ENCODE peak calls at places on chromosomes 13 and 19, in six cellular contexts. A is HCT116, L is Panc1, Q is breast epithelium, D is transverse colon, J is upper lobe of left lung. B is an unnamed sample. For H3K4me1, the result is how much of the 10 kb centered on the place peaks cover.

GRCh38 chr13:100040196-100040595 is 48.7 kb upstream of the PCCA start:
- DNase-seq in A (no peak), L (no peak), Q (no peak), D (no peak), J (no peak), B (no peak)

GRCh38 chr19:31348416-31349159 is 648 bp downstream of the TSHZ3 start:
- DNase-seq in A (no peak), L (no peak), Q (no peak), D (no peak), J (no peak), B (no peak)

GRCh38 chr13:21625366-21625765 is 21.4 kb upstream of the MICU2 start:
- DNase-seq in A (peak), L (no peak), Q (no peak), D (peak), J (no peak), B (no peak)

GRCh38 chr19:35903550-35904179 is 1.3 kb downstream of the HCST start:
- DNase-seq in A (no peak), L (no peak), Q (no peak), D (peak), J (peak), B (no peak)

GRCh38 chr13:114043421-114044053 is 69.7 kb upstream of the C13orf46 start:
- DNase-seq in A (no peak), L (no peak), Q (no peak), D (peak), J (peak), B (no peak)

GRCh38 chr19:55172741-55173140 is 6.3 kb upstream of the DNAAF3 start:
- DNase-seq in A (no peak), L (no peak), Q (no peak), D (no peak), J (no peak), B (no peak)

GRCh38 chr19:4369888-4370260 is 26.5 kb downstream of the MPND start:
- DNase-seq in A (no peak), L (no peak), Q (no peak), D (peak), J (peak), B (no peak)

GRCh38 chr13:25598421-25598820 is 226.6 kb downstream of the ATP8A2 start:
- DNase-seq in A (no peak), L (no peak), Q (no peak), D (no peak), J (no peak), B (no peak)

GRCh38 chr13:74450976-74451375 is 316.8 kb upstream of the KLF12 start:
- DNase-seq in A (no peak), L (no peak), Q (no peak), D (no peak), J (no peak), B (no peak)

GRCh38 chr13:112765734-112766133 is 75.9 kb downstream of the ATP11A start:
- DNase-seq in A (no peak), L (no peak), Q (no peak), D (no peak), J (no peak), B (no peak)

GRCh38 chr13:28637714-28638355 is 21.1 kb upstream of the POMP start:
- DNase-seq in A (no peak), L (no peak), Q (no peak), D (no peak), J (no peak), B (no peak)

GRCh38 chr13:49926019-49926418 is 10.1 kb downstream of the SPRYD7 start:
- DNase-seq in A (no peak), L (no peak), Q (no peak), D (no peak), J (no peak), B (no peak)

GRCh38 chr19:32817252-32817912 is 52.2 kb downstream of the SLC7A9 start:
- DNase-seq in A (no peak), L (no peak), Q (no peak), D (peak), J (no peak), B (no peak)

GRCh38 chr19:10762656-10763055 is 44.8 kb downstream of the DNM2 start:
- DNase-seq in A (no peak), L (no peak), Q (no peak), D (peak), J (no peak), B (no peak)

GRCh38 chr19:10104665-10105221 is 1.4 kb upstream of the PPAN start:
- DNase-seq in A (no peak), L (no peak), Q (no peak), D (peak), J (peak), B (peak)

GRCh38 chr13:81762449-81762848 is 1421.5 kb upstream of the SPRY2 start:
- DNase-seq in A (no peak), L (no peak), Q (no peak), D (no peak), J (no peak), B (no peak)

GRCh38 chr13:85521586-85521985 is 277.6 kb downstream of the SLITRK6 start:
- DNase-seq in A (no peak), L (no peak), Q (no peak), D (no peak), J (no peak), B (no peak)

GRCh38 chr13:19864339-19865309 is 1.2 kb upstream of the ZMYM5 start:
- DNase-seq in A (no peak), L (no peak), Q (peak), D (peak), J (peak), B (no peak)

DNA sequence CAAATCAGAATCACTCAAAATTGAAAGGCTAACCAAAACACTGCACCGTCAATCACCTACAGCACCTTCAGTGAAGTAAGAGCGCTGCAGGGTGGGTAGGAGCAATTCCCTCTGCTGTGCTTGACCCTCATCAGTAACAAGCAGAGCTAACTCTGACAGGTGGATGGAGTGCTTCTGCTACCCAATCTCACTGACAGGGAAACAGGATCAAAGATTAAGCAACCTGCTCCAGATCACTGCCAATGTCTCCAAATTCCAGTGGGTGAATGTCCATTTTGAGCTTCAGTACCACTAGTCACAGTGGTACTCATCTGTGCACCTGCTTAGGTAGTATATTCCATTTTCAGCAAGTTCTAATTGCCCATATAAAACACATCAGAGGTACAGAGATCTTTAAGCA is 25.2 kb downstream of the BRD4 start:
- DNase-seq in A (no peak), L (no peak), Q (no peak), D (no peak), J (no peak), B (no peak)
- H3K4me1 ChIP-seq in A (under half), L (under half), Q (under half), D (under half), J (half or more), B (half or more)

GRCh38 chr19:17292301-17293074 is 10.7 kb downstream of the ABHD8 start:
- DNase-seq in A (peak), L (peak), Q (no peak), D (peak), J (peak), B (no peak)
- TF ChIP-seq POLR2AphosphoS5 in A (peak), L (peak), Q (peak), D (no peak), J (no peak), B (peak)

GRCh38 chr19:14117668-14118164 is at the start of gene PRKACA:
- DNase-seq in A (peak), L (peak), Q (peak), D (peak), J (peak), B (no peak)

GRCh38 chr19:14116525-14116917 is 1.0 kb downstream of the PRKACA start:
- DNase-seq in A (no peak), L (no peak), Q (no peak), D (no peak), J (no peak), B (no peak)

GRCh38 chr19:14118165-14119051 is 846 bp upstream of the PRKACA start:
- DNase-seq in A (no peak), L (no peak), Q (peak), D (peak), J (no peak), B (peak)

GRCh38 chr19:14115761-14116160 is 1.8 kb downstream of the PRKACA start:
- DNase-seq in A (no peak), L (no peak), Q (no peak), D (no peak), J (no peak), B (no peak)

DNA sequence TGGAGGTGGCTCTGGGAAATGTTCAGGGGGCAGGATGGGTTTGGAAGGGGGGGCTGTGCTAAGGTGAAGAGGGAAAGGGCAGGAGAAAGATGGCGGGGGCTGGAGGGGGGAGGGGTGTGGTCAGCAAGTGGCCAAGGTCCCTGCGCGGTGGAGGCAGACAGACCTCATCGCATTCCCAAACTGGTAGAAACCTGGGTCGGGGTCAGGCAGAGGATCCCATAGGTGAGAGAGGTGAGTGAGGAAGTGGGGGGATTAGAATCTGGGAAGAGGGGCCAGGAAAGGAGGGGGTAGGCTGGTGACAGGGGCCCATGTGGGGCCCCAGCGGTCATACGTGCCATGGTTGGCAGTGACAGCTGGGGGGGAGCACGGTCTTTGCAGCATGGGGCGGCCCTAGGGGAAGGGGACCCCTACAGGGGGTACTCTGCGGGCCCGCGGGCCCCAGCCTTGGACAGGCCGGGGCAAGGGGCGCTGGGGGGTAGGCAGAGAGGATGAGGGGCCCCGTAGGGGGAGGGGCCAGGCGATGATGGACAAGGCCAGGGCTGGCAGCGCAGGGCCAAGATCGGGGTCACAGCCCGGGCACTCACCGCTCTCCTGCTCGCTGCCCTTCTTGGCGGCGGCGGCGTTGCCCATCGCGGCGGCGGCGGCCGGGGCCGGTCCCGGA is 514 bp downstream of the PRKACA start:
- DNase-seq in A (no peak), L (no peak), Q (no peak), D (no peak), J (no peak), B (no peak)
- H3K4me1 ChIP-seq in A (under half), L (under half), Q (under half), D (under half), J (half or more), B (half or more)

DNA sequence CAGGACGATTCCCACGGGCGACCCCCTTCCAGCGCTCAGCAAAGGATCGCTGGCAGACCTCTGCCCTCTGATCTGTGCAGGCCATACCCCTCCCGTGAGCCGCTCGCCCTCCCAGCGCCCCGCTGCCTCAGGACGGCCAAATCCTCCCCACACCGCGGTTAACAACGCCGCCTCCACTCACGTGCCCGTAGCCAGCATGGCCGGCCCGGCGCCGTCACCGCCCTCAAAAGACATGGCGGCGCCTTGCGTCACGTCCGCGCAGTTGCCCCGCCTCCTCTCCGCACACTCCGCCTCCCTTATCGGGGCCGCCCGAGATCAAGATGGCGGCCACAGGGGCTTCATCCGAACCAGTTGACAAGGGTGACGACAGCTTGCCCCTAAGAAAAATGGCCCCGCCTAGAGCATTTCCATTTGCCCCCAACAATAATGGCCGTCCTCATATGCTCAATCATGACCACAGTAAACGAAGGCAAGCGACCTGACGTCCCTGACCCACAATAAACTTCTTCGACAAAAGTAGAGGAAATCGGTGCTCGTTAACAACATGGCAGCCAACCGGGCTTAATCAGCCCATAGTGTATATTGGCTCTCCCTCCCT is 634 bp downstream of the AKT1S1 start:
- DNase-seq in A (peak), L (peak), Q (peak), D (peak), J (peak), B (no peak)
- TF ChIP-seq POLR2AphosphoS5 in A (peak), L (peak), Q (peak), D (peak), J (peak), B (peak)

DNA sequence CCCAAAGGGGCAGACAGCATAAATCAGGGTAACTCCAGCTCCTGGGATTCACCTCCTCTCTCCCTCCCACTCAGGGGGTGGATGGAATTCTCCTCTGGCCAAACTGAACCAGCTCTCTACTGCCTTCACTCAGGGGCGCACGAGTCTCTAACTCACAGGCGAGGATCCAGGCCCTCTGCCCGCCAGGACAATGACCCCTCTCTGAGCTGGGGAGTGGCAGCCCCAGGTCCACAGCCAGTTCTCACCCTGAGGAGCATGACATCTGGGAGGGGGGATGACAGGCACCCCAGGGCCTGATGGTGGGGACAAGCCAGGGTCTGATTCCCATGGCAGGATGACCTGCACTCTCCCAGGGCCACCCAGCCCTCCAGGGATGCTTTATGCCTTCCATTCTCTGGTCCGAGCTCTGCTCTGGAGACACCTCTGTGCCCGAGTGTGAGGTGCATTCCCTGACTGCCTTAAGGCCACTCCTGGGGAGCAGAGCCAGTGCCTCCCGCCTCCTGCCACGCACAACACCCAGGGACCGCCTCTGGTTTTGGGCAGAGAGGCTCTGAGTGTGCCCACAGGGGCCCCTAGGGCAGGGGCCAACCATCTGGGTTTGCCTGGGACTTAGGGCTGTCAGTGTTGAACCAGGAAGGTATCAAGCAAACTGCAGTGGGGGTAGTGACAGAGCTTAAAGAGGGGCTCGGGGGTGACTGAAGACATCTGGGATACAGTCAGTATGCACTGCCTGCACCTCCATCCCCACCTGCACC is 66.2 kb downstream of the GNG7 start:
- DNase-seq in A (no peak), L (no peak), Q (no peak), D (no peak), J (no peak), B (no peak)
- H3K4me1 ChIP-seq in A (under half), L (under half), Q (under half), D (under half), J (half or more), B (under half)

GRCh38 chr13:93248627-93249047 is 22.0 kb downstream of the GPC6 start:
- DNase-seq in A (no peak), L (no peak), Q (no peak), D (no peak), J (peak), B (no peak)
- TF ChIP-seq POLR2AphosphoS5 in A (no peak), L (no peak), Q (no peak), D (no peak), J (no peak), B (no peak)